ENCODE peak calls at places on chromosomes 1 and 21, in six cellular contexts. One of them, this sample, is unnamed.

GRCh38 chr1:53080041-53080440 is 18.0 kb downstream of the PODN start:
- DNase-seq in CMK: no peak
- DNase-seq in heart left ventricle: peak; percentile 9
- DNase-seq in chondrocyte: peak; percentile 25
- DNase-seq in occipital lobe: no peak
- DNase-seq in hypothalamus: no peak
- DNase-seq in this sample: no peak

GRCh38 chr1:110196917-110197782 is 13.0 kb upstream of the KCNC4 start:
- DNase-seq in heart left ventricle: no peak
- DNase-seq in hypothalamus: no peak
- DNase-seq in occipital lobe: no peak
- DNase-seq in chondrocyte: no peak
- DNase-seq in CMK: peak; percentile 33
- DNase-seq in this sample: no peak

GRCh38 chr1:51070640-51071039 is 31.4 kb upstream of the C1orf185 start:
- DNase-seq in heart left ventricle: no peak
- DNase-seq in CMK: no peak
- DNase-seq in hypothalamus: no peak
- DNase-seq in chondrocyte: no peak
- DNase-seq in occipital lobe: no peak
- DNase-seq in this sample: peak; percentile 55

GRCh38 chr1:56125316-56125715 is 454.0 kb downstream of the PLPP3 start:
- DNase-seq in heart left ventricle: no peak
- DNase-seq in CMK: no peak
- DNase-seq in occipital lobe: no peak
- DNase-seq in chondrocyte: no peak
- DNase-seq in hypothalamus: no peak
- DNase-seq in this sample: no peak

GRCh38 chr1:197464039-197464438 is 196.0 kb downstream of the CRB1 start:
- DNase-seq in CMK: no peak
- DNase-seq in heart left ventricle: peak; percentile 26
- DNase-seq in occipital lobe: peak; percentile 16
- DNase-seq in hypothalamus: no peak
- DNase-seq in chondrocyte: no peak
- DNase-seq in this sample: peak; percentile 30

GRCh38 chr1:151326619-151327222 is 495 bp downstream of the PI4KB start:
- DNase-seq in occipital lobe: no peak
- DNase-seq in CMK: peak; percentile 67
- DNase-seq in heart left ventricle: peak; percentile 60
- DNase-seq in chondrocyte: no peak
- DNase-seq in hypothalamus: peak; percentile 57
- DNase-seq in this sample: no peak

GRCh38 chr1:248015801-248016200 is 2.3 kb downstream of the OR2L5 start:
- DNase-seq in occipital lobe: no peak
- DNase-seq in hypothalamus: no peak
- DNase-seq in chondrocyte: no peak
- DNase-seq in heart left ventricle: no peak
- DNase-seq in CMK: no peak
- DNase-seq in this sample: no peak

GRCh38 chr1:109299087-109299983 is 7.5 kb downstream of the MYBPHL start:
- DNase-seq in heart left ventricle: peak; percentile 88
- DNase-seq in occipital lobe: peak; percentile 78
- DNase-seq in chondrocyte: no peak
- DNase-seq in CMK: no peak
- DNase-seq in hypothalamus: peak; percentile 92
- DNase-seq in this sample: no peak

GRCh38 chr1:8439015-8439702 is 121.2 kb downstream of the SLC45A1 start:
- DNase-seq in occipital lobe: peak; percentile 65
- DNase-seq in hypothalamus: peak; percentile 82
- DNase-seq in CMK: peak; percentile 64
- DNase-seq in heart left ventricle: peak; percentile 91
- DNase-seq in chondrocyte: no peak
- DNase-seq in this sample: peak; percentile 27

GRCh38 chr1:100734716-100735115 is 15.2 kb downstream of the VCAM1 start:
- DNase-seq in occipital lobe: no peak
- DNase-seq in hypothalamus: no peak
- DNase-seq in CMK: no peak
- DNase-seq in heart left ventricle: no peak
- DNase-seq in chondrocyte: no peak
- DNase-seq in this sample: peak; percentile 78

GRCh38 chr1:225995919-225996864 is 3.0 kb downstream of the SDE2 start:
- DNase-seq in CMK: no peak
- DNase-seq in occipital lobe: no peak
- DNase-seq in heart left ventricle: no peak
- DNase-seq in hypothalamus: no peak
- DNase-seq in chondrocyte: no peak
- DNase-seq in this sample: no peak

GRCh38 chr1:200180821-200181220 is 153.3 kb downstream of the NR5A2 start:
- DNase-seq in occipital lobe: no peak
- DNase-seq in hypothalamus: peak; percentile 10
- DNase-seq in CMK: no peak
- DNase-seq in heart left ventricle: peak; percentile 25
- DNase-seq in chondrocyte: no peak
- DNase-seq in this sample: peak; percentile 39

GRCh38 chr1:197145451-197146029 is 929 bp downstream of the ASPM start:
- DNase-seq in chondrocyte: no peak
- DNase-seq in hypothalamus: no peak
- DNase-seq in occipital lobe: no peak
- DNase-seq in heart left ventricle: no peak
- DNase-seq in CMK: no peak
- DNase-seq in this sample: no peak

GRCh38 chr1:110011527-110012041 is 22.8 kb upstream of the STRIP1 start:
- DNase-seq in heart left ventricle: no peak
- DNase-seq in chondrocyte: no peak
- DNase-seq in occipital lobe: no peak
- DNase-seq in hypothalamus: no peak
- DNase-seq in CMK: peak; percentile 22
- DNase-seq in this sample: no peak

GRCh38 chr1:186454996-186455395 is 5.9 kb downstream of the PDC start:
- DNase-seq in chondrocyte: no peak
- DNase-seq in occipital lobe: no peak
- DNase-seq in heart left ventricle: no peak
- DNase-seq in CMK: no peak
- DNase-seq in hypothalamus: no peak
- DNase-seq in this sample: no peak

GRCh38 chr1:36849956-36850355 is 184.4 kb downstream of the GRIK3 start:
- DNase-seq in chondrocyte: no peak
- DNase-seq in occipital lobe: no peak
- DNase-seq in CMK: no peak
- DNase-seq in heart left ventricle: no peak
- DNase-seq in hypothalamus: no peak
- DNase-seq in this sample: no peak

GRCh38 chr1:43507296-43508295 is 23.1 kb upstream of the PTPRF start:
- DNase-seq in occipital lobe: no peak
- DNase-seq in hypothalamus: no peak
- DNase-seq in chondrocyte: no peak
- DNase-seq in heart left ventricle: no peak
- DNase-seq in CMK: no peak
- DNase-seq in this sample: no peak

GRCh38 chr1:211611818-211612217 is 32.9 kb upstream of the SLC30A1 start:
- DNase-seq in chondrocyte: no peak
- DNase-seq in hypothalamus: no peak
- DNase-seq in occipital lobe: no peak
- DNase-seq in heart left ventricle: no peak
- DNase-seq in CMK: no peak
- DNase-seq in this sample: no peak

GRCh38 chr21:16145479-16145878 is 415.7 kb downstream of the USP25 start:
- DNase-seq in CMK: no peak
- DNase-seq in heart left ventricle: no peak
- DNase-seq in chondrocyte: no peak
- DNase-seq in occipital lobe: no peak
- DNase-seq in hypothalamus: no peak
- DNase-seq in this sample: no peak

GRCh38 chr1:84998642-84999280 is 1.8 kb upstream of the MCOLN2 start:
- DNase-seq in CMK: no peak
- DNase-seq in hypothalamus: no peak
- DNase-seq in occipital lobe: no peak
- DNase-seq in heart left ventricle: no peak
- DNase-seq in chondrocyte: no peak
- DNase-seq in this sample: no peak

GRCh38 chr1:9900142-9901043 is 9.7 kb downstream of the CTNNBIP1 start:
- DNase-seq in heart left ventricle: peak; percentile 90
- DNase-seq in occipital lobe: no peak
- DNase-seq in hypothalamus: peak; percentile 68
- DNase-seq in chondrocyte: peak; percentile 43
- DNase-seq in CMK: peak; percentile 80
- DNase-seq in this sample: no peak

GRCh38 chr1:224447251-224447650 is 12.7 kb upstream of the WDR26 start:
- DNase-seq in hypothalamus: peak; percentile 25
- DNase-seq in occipital lobe: no peak
- DNase-seq in CMK: no peak
- DNase-seq in chondrocyte: no peak
- DNase-seq in heart left ventricle: no peak
- DNase-seq in this sample: no peak

GRCh38 chr1:204477036-204477740 is 17.4 kb downstream of the PIK3C2B start:
- DNase-seq in CMK: no peak
- DNase-seq in heart left ventricle: no peak
- DNase-seq in chondrocyte: no peak
- DNase-seq in hypothalamus: peak; percentile 83
- DNase-seq in occipital lobe: peak; percentile 71
- DNase-seq in this sample: no peak

GRCh38 chr1:199447906-199448305 is 579.6 kb upstream of the NR5A2 start:
- DNase-seq in heart left ventricle: no peak
- DNase-seq in chondrocyte: no peak
- DNase-seq in occipital lobe: no peak
- DNase-seq in hypothalamus: no peak
- DNase-seq in CMK: no peak
- DNase-seq in this sample: no peak